ENCODE peak calls at places on chromosome 4, in seven cellular contexts. Y is PC-3, K is GM23338, G is HCT116, A is MM.1S, C is Karpas-422, S is OCI-LY7. O is an unnamed sample. For H3K9me2, the result is how much of the 10 kb centered on the place peaks cover.

GRCh38 chr4:5711479-5712184 is 631 bp downstream of the EVC start:
- DNase-seq in Y (peak), K (peak), G (no peak), A (peak), C (no peak), S (no peak), O (peak)

GRCh38 chr4:174490356-174490969 is 31.8 kb downstream of the HPGD start:
- DNase-seq in Y (peak), K (no peak), G (no peak), A (peak), C (no peak), S (no peak), O (peak)

GRCh38 chr4:23730998-23731397 is 158.8 kb downstream of the PPARGC1A start:
- DNase-seq in Y (no peak), K (no peak), G (no peak), A (no peak), C (no peak), S (no peak), O (no peak)

GRCh38 chr4:3436798-3437581 is 4.8 kb upstream of the HGFAC start:
- DNase-seq in Y (peak), K (no peak), G (peak), A (no peak), C (no peak), S (no peak), O (peak)

GRCh38 chr4:85370400-85371032 is 104.4 kb upstream of the ARHGAP24 start:
- DNase-seq in Y (peak), K (peak), G (peak), A (peak), C (peak), S (peak), O (peak)

GRCh38 chr4:107913283-107913899 is 18.0 kb upstream of the CYP2U1 start:
- DNase-seq in Y (peak), K (peak), G (peak), A (peak), C (peak), S (peak), O (peak)

GRCh38 chr4:36013206-36013605 is 231.1 kb downstream of the ARAP2 start:
- DNase-seq in Y (no peak), K (no peak), G (no peak), A (no peak), C (no peak), S (no peak), O (no peak)

GRCh38 chr4:60683357-60683756 is 516.8 kb upstream of the ADGRL3 start:
- DNase-seq in Y (peak), K (no peak), G (no peak), A (no peak), C (no peak), S (no peak), O (peak)

GRCh38 chr4:85491527-85491926 is 16.6 kb downstream of the ARHGAP24 start:
- DNase-seq in Y (no peak), K (no peak), G (no peak), A (peak), C (peak), S (peak), O (no peak)

GRCh38 chr4:7166981-7167700 is 25.2 kb upstream of the SORCS2 start:
- DNase-seq in Y (no peak), K (no peak), G (no peak), A (no peak), C (no peak), S (no peak), O (no peak)

GRCh38 chr4:139419388-139419914 is 34.5 kb upstream of the RAB33B start:
- DNase-seq in Y (no peak), K (no peak), G (no peak), A (peak), C (no peak), S (peak), O (peak)

GRCh38 chr4:73505567-73505966 is 24.0 kb downstream of the AFM start:
- DNase-seq in Y (no peak), K (no peak), G (no peak), A (no peak), C (peak), S (peak), O (no peak)

GRCh38 chr4:26441110-26441509 is 49.2 kb downstream of the CCKAR start:
- DNase-seq in Y (no peak), K (no peak), G (no peak), A (no peak), C (no peak), S (no peak), O (peak)

GRCh38 chr4:8688041-8688907 is 95.7 kb downstream of the CPZ start:
- DNase-seq in Y (peak), K (peak), G (peak), A (peak), C (no peak), S (no peak), O (peak)

GRCh38 chr4:35500812-35501211 is 743.5 kb downstream of the ARAP2 start:
- DNase-seq in Y (no peak), K (no peak), G (no peak), A (peak), C (no peak), S (no peak), O (no peak)

GRCh38 chr4:102610476-102610875 is 109.3 kb downstream of the NFKB1 start:
- DNase-seq in Y (no peak), K (peak), G (no peak), A (no peak), C (no peak), S (no peak), O (no peak)
- H3K9me2 ChIP-seq in Y (under half), K (under half), G (under half), A (under half), C (under half), S (under half), O (under half)

DNA sequence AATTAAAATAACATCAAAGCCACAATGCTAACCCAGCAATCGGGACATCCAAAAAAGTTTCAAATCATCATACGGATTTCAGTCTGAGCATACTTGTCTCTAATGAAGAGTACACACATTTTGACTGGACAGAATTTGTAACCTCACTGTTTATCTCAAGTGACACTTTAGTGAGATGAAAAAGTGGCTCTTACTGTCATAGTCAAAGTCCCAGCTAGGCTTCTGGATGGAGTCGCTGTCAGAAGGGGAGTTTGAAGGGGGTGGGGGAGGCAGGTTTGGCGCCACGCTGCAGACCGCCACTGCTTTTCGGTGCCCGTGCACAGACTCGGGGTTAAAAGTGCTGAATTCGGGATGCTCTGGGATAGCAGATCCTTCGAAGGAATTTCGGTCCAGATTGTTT is 41.0 kb upstream of the MTNR1A start:
- DNase-seq in Y (no peak), K (no peak), G (no peak), A (no peak), C (no peak), S (no peak), O (no peak)
- H3K9me2 ChIP-seq in Y (under half), K (under half), G (under half), A (under half), C (under half), S (under half), O (under half)

GRCh38 chr4:141921293-141921692 is 284.9 kb downstream of the IL15 start:
- DNase-seq in Y (no peak), K (no peak), G (no peak), A (no peak), C (no peak), S (no peak), O (no peak)

GRCh38 chr4:141926414-141926813 is 290.0 kb downstream of the IL15 start:
- DNase-seq in Y (no peak), K (no peak), G (no peak), A (no peak), C (no peak), S (no peak), O (no peak)

GRCh38 chr4:141919648-141920047 is 283.3 kb downstream of the IL15 start:
- DNase-seq in Y (no peak), K (no peak), G (no peak), A (no peak), C (no peak), S (no peak), O (no peak)

GRCh38 chr4:141922224-141922623 is 285.8 kb downstream of the IL15 start:
- DNase-seq in Y (no peak), K (no peak), G (no peak), A (no peak), C (no peak), S (no peak), O (peak)
- H3K9me2 ChIP-seq in Y (under half), K (under half), G (under half), A (under half), C (under half), S (under half), O (under half)

GRCh38 chr4:52202931-52203330 is 151.8 kb downstream of the SPATA18 start:
- DNase-seq in Y (no peak), K (no peak), G (no peak), A (no peak), C (no peak), S (no peak), O (no peak)

GRCh38 chr4:52200339-52200725 is 149.2 kb downstream of the SPATA18 start:
- DNase-seq in Y (no peak), K (peak), G (no peak), A (no peak), C (no peak), S (no peak), O (no peak)

GRCh38 chr4:52201705-52202104 is 150.6 kb downstream of the SPATA18 start:
- DNase-seq in Y (no peak), K (peak), G (no peak), A (no peak), C (no peak), S (no peak), O (no peak)

GRCh38 chr4:52203351-52203750 is 152.2 kb downstream of the SPATA18 start:
- DNase-seq in Y (no peak), K (no peak), G (no peak), A (no peak), C (no peak), S (no peak), O (peak)

DNA sequence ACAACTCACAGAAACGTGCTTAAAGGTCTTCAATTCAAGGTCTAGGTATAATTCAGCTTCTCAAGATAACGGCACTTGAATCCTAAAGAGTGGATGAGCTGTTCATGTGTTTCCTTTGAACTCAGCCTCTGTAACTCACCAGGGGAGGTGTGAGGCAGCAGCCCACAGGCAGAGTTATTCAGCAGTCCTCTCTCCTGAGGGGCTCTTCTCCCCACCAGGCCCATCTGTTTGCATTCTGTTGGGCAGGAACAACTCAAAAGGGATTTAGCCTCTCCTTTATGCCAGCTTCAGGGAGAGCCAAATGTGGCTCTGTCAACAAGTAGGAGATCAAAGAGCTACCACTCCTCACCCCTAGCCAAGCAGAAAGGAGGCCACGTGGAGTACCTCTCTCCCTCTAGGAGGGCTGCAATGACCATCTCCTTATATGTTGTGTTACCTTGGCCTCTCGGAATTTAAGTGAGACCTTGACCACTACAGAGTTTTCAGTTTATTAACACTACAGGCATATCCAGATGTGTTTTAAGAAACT is 151.2 kb downstream of the SPATA18 start:
- DNase-seq in Y (no peak), K (peak), G (no peak), A (no peak), C (no peak), S (no peak), O (no peak)
- H3K9me2 ChIP-seq in Y (under half), K (under half), G (under half), A (under half), C (under half), S (under half), O (under half)

O was measured in GM23248.